ENCODE peak calls at places on chromosomes 11 and 22, in eight cellular contexts. One of them, this sample, is unnamed.

GRCh38 chr11:83054904-83055380 is 16.8 kb downstream of the RAB30 start:
- DNase-seq in CD8-positive, alpha-beta T cell: no peak
- DNase-seq in cardiac muscle cell: no peak
- DNase-seq in K562: no peak
- DNase-seq in hepatocyte: peak; percentile 19
- DNase-seq in GM12878: no peak
- DNase-seq in neural progenitor cell: no peak
- DNase-seq in left ventricle myocardium inferior: no peak
- DNase-seq in this sample: no peak

GRCh38 chr11:86671386-86672006 is 920 bp downstream of the ME3 start:
- DNase-seq in CD8-positive, alpha-beta T cell: no peak
- DNase-seq in cardiac muscle cell: peak; percentile 58
- DNase-seq in K562: no peak
- DNase-seq in hepatocyte: peak; percentile 51
- DNase-seq in GM12878: no peak
- DNase-seq in neural progenitor cell: peak; percentile 47
- DNase-seq in left ventricle myocardium inferior: peak; percentile 88
- DNase-seq in this sample: no peak

GRCh38 chr11:2151500-2152257 is 9.3 kb downstream of the INS start:
- DNase-seq in CD8-positive, alpha-beta T cell: peak; percentile 81
- DNase-seq in cardiac muscle cell: peak; percentile 76
- DNase-seq in K562: peak; percentile 87
- DNase-seq in hepatocyte: peak; percentile 94
- DNase-seq in GM12878: no peak
- DNase-seq in neural progenitor cell: peak; percentile 94
- DNase-seq in left ventricle myocardium inferior: peak; percentile 67
- DNase-seq in this sample: peak; percentile 61

GRCh38 chr11:9139628-9140357 is 48.4 kb upstream of the SCUBE2 start:
- DNase-seq in CD8-positive, alpha-beta T cell: no peak
- DNase-seq in cardiac muscle cell: no peak
- DNase-seq in K562: no peak
- DNase-seq in hepatocyte: no peak
- DNase-seq in GM12878: no peak
- DNase-seq in neural progenitor cell: no peak
- DNase-seq in left ventricle myocardium inferior: no peak
- DNase-seq in this sample: no peak

GRCh38 chr22:44884968-44885805 is 124.6 kb downstream of the PHF21B start:
- DNase-seq in CD8-positive, alpha-beta T cell: no peak
- DNase-seq in cardiac muscle cell: no peak
- DNase-seq in K562: no peak
- DNase-seq in hepatocyte: peak; percentile 72
- DNase-seq in GM12878: no peak
- DNase-seq in neural progenitor cell: no peak
- DNase-seq in left ventricle myocardium inferior: no peak
- DNase-seq in this sample: peak; percentile 3

GRCh38 chr11:71207563-71207962 is 44.8 kb downstream of the SHANK2 start:
- DNase-seq in CD8-positive, alpha-beta T cell: no peak
- DNase-seq in cardiac muscle cell: no peak
- DNase-seq in K562: no peak
- DNase-seq in hepatocyte: no peak
- DNase-seq in GM12878: no peak
- DNase-seq in neural progenitor cell: no peak
- DNase-seq in left ventricle myocardium inferior: no peak
- DNase-seq in this sample: no peak

GRCh38 chr11:93051181-93051580 is 81.7 kb downstream of the MTNR1B start:
- DNase-seq in CD8-positive, alpha-beta T cell: no peak
- DNase-seq in cardiac muscle cell: peak; percentile 42
- DNase-seq in K562: no peak
- DNase-seq in hepatocyte: no peak
- DNase-seq in GM12878: no peak
- DNase-seq in neural progenitor cell: no peak
- DNase-seq in left ventricle myocardium inferior: no peak
- DNase-seq in this sample: no peak

GRCh38 chr11:126586303-126586627 is 230.8 kb downstream of the ST3GAL4 start:
- DNase-seq in CD8-positive, alpha-beta T cell: no peak
- DNase-seq in cardiac muscle cell: no peak
- DNase-seq in K562: no peak
- DNase-seq in hepatocyte: no peak
- DNase-seq in GM12878: no peak
- DNase-seq in neural progenitor cell: peak; percentile 27
- DNase-seq in left ventricle myocardium inferior: no peak
- DNase-seq in this sample: no peak

GRCh38 chr11:121451982-121452608 is at the start of gene SORL1:
- DNase-seq in CD8-positive, alpha-beta T cell: peak; percentile 81
- DNase-seq in cardiac muscle cell: peak; percentile 38
- DNase-seq in K562: peak; percentile 24
- DNase-seq in hepatocyte: peak; percentile 93
- DNase-seq in GM12878: no peak
- DNase-seq in neural progenitor cell: peak; percentile 95
- DNase-seq in left ventricle myocardium inferior: peak; percentile 72
- DNase-seq in this sample: peak; percentile 86

GRCh38 chr11:120182790-120183491 is 27.9 kb upstream of the OAF start:
- DNase-seq in CD8-positive, alpha-beta T cell: no peak
- DNase-seq in cardiac muscle cell: no peak
- DNase-seq in K562: peak; percentile 31
- DNase-seq in hepatocyte: peak; percentile 64
- DNase-seq in GM12878: no peak
- DNase-seq in neural progenitor cell: no peak
- DNase-seq in left ventricle myocardium inferior: peak; percentile 53
- DNase-seq in this sample: no peak

GRCh38 chr22:44814266-44815098 is 62.1 kb downstream of the ARHGAP8 start:
- DNase-seq in CD8-positive, alpha-beta T cell: no peak
- DNase-seq in cardiac muscle cell: no peak
- DNase-seq in K562: no peak
- DNase-seq in hepatocyte: no peak
- DNase-seq in GM12878: no peak
- DNase-seq in neural progenitor cell: no peak
- DNase-seq in left ventricle myocardium inferior: peak; percentile 2
- DNase-seq in this sample: no peak

GRCh38 chr22:37275622-37276021 is 6.7 kb upstream of the CYTH4 start:
- DNase-seq in CD8-positive, alpha-beta T cell: no peak
- DNase-seq in cardiac muscle cell: no peak
- DNase-seq in K562: no peak
- DNase-seq in hepatocyte: no peak
- DNase-seq in GM12878: no peak
- DNase-seq in neural progenitor cell: no peak
- DNase-seq in left ventricle myocardium inferior: no peak
- DNase-seq in this sample: no peak

GRCh38 chr11:128509990-128510389 is 77.4 kb downstream of the ETS1 start:
- DNase-seq in CD8-positive, alpha-beta T cell: no peak
- DNase-seq in cardiac muscle cell: peak; percentile 40
- DNase-seq in K562: no peak
- DNase-seq in hepatocyte: no peak
- DNase-seq in GM12878: no peak
- DNase-seq in neural progenitor cell: no peak
- DNase-seq in left ventricle myocardium inferior: no peak
- DNase-seq in this sample: no peak

GRCh38 chr11:65438257-65439151 is 15.9 kb downstream of the NEAT1 start:
- DNase-seq in CD8-positive, alpha-beta T cell: no peak
- DNase-seq in cardiac muscle cell: no peak
- DNase-seq in K562: no peak
- DNase-seq in hepatocyte: no peak
- DNase-seq in GM12878: no peak
- DNase-seq in neural progenitor cell: no peak
- DNase-seq in left ventricle myocardium inferior: no peak
- DNase-seq in this sample: peak; percentile 1

GRCh38 chr11:12224537-12224893 is 114.1 kb downstream of the MICAL2 start:
- DNase-seq in CD8-positive, alpha-beta T cell: peak; percentile 92
- DNase-seq in cardiac muscle cell: peak; percentile 94
- DNase-seq in K562: no peak
- DNase-seq in hepatocyte: no peak
- DNase-seq in GM12878: peak; percentile 65
- DNase-seq in neural progenitor cell: no peak
- DNase-seq in left ventricle myocardium inferior: peak; percentile 74
- DNase-seq in this sample: no peak

GRCh38 chr11:126336065-126336464 is 19.4 kb upstream of the ST3GAL4 start:
- DNase-seq in CD8-positive, alpha-beta T cell: no peak
- DNase-seq in cardiac muscle cell: no peak
- DNase-seq in K562: no peak
- DNase-seq in hepatocyte: no peak
- DNase-seq in GM12878: no peak
- DNase-seq in neural progenitor cell: no peak
- DNase-seq in left ventricle myocardium inferior: no peak
- DNase-seq in this sample: no peak

GRCh38 chr11:20000022-20000392 is 160.3 kb downstream of the DBX1 start:
- DNase-seq in CD8-positive, alpha-beta T cell: no peak
- DNase-seq in cardiac muscle cell: no peak
- DNase-seq in K562: no peak
- DNase-seq in hepatocyte: no peak
- DNase-seq in GM12878: no peak
- DNase-seq in neural progenitor cell: no peak
- DNase-seq in left ventricle myocardium inferior: no peak
- DNase-seq in this sample: no peak

GRCh38 chr11:86761978-86762377 is 38.4 kb upstream of the PRSS23 start:
- DNase-seq in CD8-positive, alpha-beta T cell: no peak
- DNase-seq in cardiac muscle cell: peak; percentile 64
- DNase-seq in K562: no peak
- DNase-seq in hepatocyte: no peak
- DNase-seq in GM12878: no peak
- DNase-seq in neural progenitor cell: no peak
- DNase-seq in left ventricle myocardium inferior: no peak
- DNase-seq in this sample: no peak

GRCh38 chr11:95378789-95379188 is 147.8 kb upstream of the SESN3 start:
- DNase-seq in CD8-positive, alpha-beta T cell: no peak
- DNase-seq in cardiac muscle cell: no peak
- DNase-seq in K562: no peak
- DNase-seq in hepatocyte: no peak
- DNase-seq in GM12878: no peak
- DNase-seq in neural progenitor cell: no peak
- DNase-seq in left ventricle myocardium inferior: no peak
- DNase-seq in this sample: no peak

GRCh38 chr22:19972652-19973550 is 31.3 kb upstream of the TXNRD2 start:
- DNase-seq in CD8-positive, alpha-beta T cell: no peak
- DNase-seq in cardiac muscle cell: no peak
- DNase-seq in K562: peak; percentile 90
- DNase-seq in hepatocyte: no peak
- DNase-seq in GM12878: no peak
- DNase-seq in neural progenitor cell: no peak
- DNase-seq in left ventricle myocardium inferior: no peak
- DNase-seq in this sample: no peak
- H3K36me3 ChIP-seq in CD8-positive, alpha-beta T cell: no peaks in the 10 kb centered on the region
- H3K36me3 ChIP-seq in cardiac muscle cell: no peaks in the 10 kb centered on the region
- H3K36me3 ChIP-seq in K562: peaks cover 49% of the 10 kb centered on the region
- H3K36me3 ChIP-seq in hepatocyte: no peaks in the 10 kb centered on the region
- H3K36me3 ChIP-seq in GM12878: peaks cover 2% of the 10 kb centered on the region
- H3K36me3 ChIP-seq in neural progenitor cell: no peaks in the 10 kb centered on the region
- H3K36me3 ChIP-seq in left ventricle myocardium inferior: peaks cover 69% of the 10 kb centered on the region
- H3K36me3 ChIP-seq in this sample: peaks cover 33% of the 10 kb centered on the region

GRCh38 chr11:69643646-69644045 is 2.7 kb downstream of the CCND1 start:
- DNase-seq in CD8-positive, alpha-beta T cell: no peak
- DNase-seq in cardiac muscle cell: no peak
- DNase-seq in K562: no peak
- DNase-seq in hepatocyte: no peak
- DNase-seq in GM12878: no peak
- DNase-seq in neural progenitor cell: no peak
- DNase-seq in left ventricle myocardium inferior: no peak
- DNase-seq in this sample: no peak
- H3K4me3 ChIP-seq in CD8-positive, alpha-beta T cell: no peak overlapping the region
- H3K4me3 ChIP-seq in cardiac muscle cell: no peak overlapping the region
- H3K4me3 ChIP-seq in K562: no peak overlapping the region
- H3K4me3 ChIP-seq in hepatocyte: no peak overlapping the region
- H3K4me3 ChIP-seq in GM12878: peak overlapping the region; percentile 41
- H3K4me3 ChIP-seq in neural progenitor cell: peak overlapping the region; percentile 94
- H3K4me3 ChIP-seq in left ventricle myocardium inferior: peak overlapping the region; percentile 96
- H3K4me3 ChIP-seq in this sample: peak overlapping the region; percentile 34

GRCh38 chr11:118922745-118923627 is 2.7 kb downstream of the BCL9L start:
- DNase-seq in CD8-positive, alpha-beta T cell: no peak
- DNase-seq in cardiac muscle cell: no peak
- DNase-seq in K562: no peak
- DNase-seq in hepatocyte: peak; percentile 16
- DNase-seq in GM12878: no peak
- DNase-seq in neural progenitor cell: no peak
- DNase-seq in left ventricle myocardium inferior: no peak
- DNase-seq in this sample: no peak

GRCh38 chr11:118918686-118919280 is 6.9 kb downstream of the BCL9L start:
- DNase-seq in CD8-positive, alpha-beta T cell: peak; percentile 50
- DNase-seq in cardiac muscle cell: peak; percentile 81
- DNase-seq in K562: no peak
- DNase-seq in hepatocyte: peak; percentile 72
- DNase-seq in GM12878: no peak
- DNase-seq in neural progenitor cell: no peak
- DNase-seq in left ventricle myocardium inferior: no peak
- DNase-seq in this sample: no peak

GRCh38 chr11:118923721-118924587 is 1.8 kb downstream of the BCL9L start:
- DNase-seq in CD8-positive, alpha-beta T cell: no peak
- DNase-seq in cardiac muscle cell: no peak
- DNase-seq in K562: no peak
- DNase-seq in hepatocyte: peak; percentile 28
- DNase-seq in GM12878: no peak
- DNase-seq in neural progenitor cell: no peak
- DNase-seq in left ventricle myocardium inferior: no peak
- DNase-seq in this sample: no peak

GRCh38 chr11:118921929-118922744 is 3.6 kb downstream of the BCL9L start:
- DNase-seq in CD8-positive, alpha-beta T cell: no peak
- DNase-seq in cardiac muscle cell: peak; percentile 94
- DNase-seq in K562: no peak
- DNase-seq in hepatocyte: peak; percentile 91
- DNase-seq in GM12878: no peak
- DNase-seq in neural progenitor cell: peak; percentile 85
- DNase-seq in left ventricle myocardium inferior: peak; percentile 87
- DNase-seq in this sample: peak; percentile 68

GRCh38 chr11:118921121-118921928 is 4.4 kb downstream of the BCL9L start:
- DNase-seq in CD8-positive, alpha-beta T cell: no peak
- DNase-seq in cardiac muscle cell: peak; percentile 98
- DNase-seq in K562: no peak
- DNase-seq in hepatocyte: peak; percentile 87
- DNase-seq in GM12878: no peak
- DNase-seq in neural progenitor cell: peak; percentile 77
- DNase-seq in left ventricle myocardium inferior: peak; percentile 68
- DNase-seq in this sample: peak; percentile 62
- H3K4me1 ChIP-seq in CD8-positive, alpha-beta T cell: peaks cover 49% of the 10 kb centered on the region
- H3K4me1 ChIP-seq in cardiac muscle cell: peaks cover 70% of the 10 kb centered on the region
- H3K4me1 ChIP-seq in K562: peaks cover 94% of the 10 kb centered on the region
- H3K4me1 ChIP-seq in hepatocyte: peaks cover 58% of the 10 kb centered on the region
- H3K4me1 ChIP-seq in GM12878: peaks cover 8% of the 10 kb centered on the region
- H3K4me1 ChIP-seq in neural progenitor cell: peaks cover 82% of the 10 kb centered on the region
- H3K4me1 ChIP-seq in left ventricle myocardium inferior: peaks cover 94% of the 10 kb centered on the region
- H3K4me1 ChIP-seq in this sample: peaks cover 50% of the 10 kb centered on the region

GRCh38 chr11:60367009-60367408 is 11.3 kb upstream of the MS4A7 start:
- DNase-seq in CD8-positive, alpha-beta T cell: no peak
- DNase-seq in cardiac muscle cell: no peak
- DNase-seq in K562: no peak
- DNase-seq in hepatocyte: no peak
- DNase-seq in GM12878: peak; percentile 81
- DNase-seq in neural progenitor cell: no peak
- DNase-seq in left ventricle myocardium inferior: no peak
- DNase-seq in this sample: no peak
- H3K36me3 ChIP-seq in CD8-positive, alpha-beta T cell: no peaks in the 10 kb centered on the region
- H3K36me3 ChIP-seq in cardiac muscle cell: no peaks in the 10 kb centered on the region
- H3K36me3 ChIP-seq in K562: no peaks in the 10 kb centered on the region
- H3K36me3 ChIP-seq in hepatocyte: no peaks in the 10 kb centered on the region
- H3K36me3 ChIP-seq in GM12878: no peaks in the 10 kb centered on the region
- H3K36me3 ChIP-seq in neural progenitor cell: no peaks in the 10 kb centered on the region
- H3K36me3 ChIP-seq in left ventricle myocardium inferior: no peaks in the 10 kb centered on the region
- H3K36me3 ChIP-seq in this sample: no peaks in the 10 kb centered on the region